ENCODE peak calls at places on chromosome 5, in five cellular contexts. One of them, this sample, is unnamed.

GRCh38 chr5:34580983-34581382 is 75.1 kb upstream of the RAI14 start:
- DNase-seq in kidney: no peak
- DNase-seq in NCI-H1105 treated with DMSO at 0.1 percent for 48 hours: no peak
- DNase-seq in brain microvascular endothelial cell: no peak
- DNase-seq in cardiac fibroblast: no peak
- DNase-seq in this sample: no peak

GRCh38 chr5:20231040-20231439 is 243.0 kb upstream of the CDH18 start:
- DNase-seq in NCI-H1105 treated with DMSO at 0.1 percent for 48 hours: no peak
- DNase-seq in kidney: no peak
- DNase-seq in cardiac fibroblast: peak
- DNase-seq in brain microvascular endothelial cell: no peak
- DNase-seq in this sample: no peak

GRCh38 chr5:32791536-32792240 is 80.6 kb downstream of the NPR3 start:
- DNase-seq in brain microvascular endothelial cell: no peak
- DNase-seq in cardiac fibroblast: no peak
- DNase-seq in kidney: no peak
- DNase-seq in NCI-H1105 treated with DMSO at 0.1 percent for 48 hours: no peak
- DNase-seq in this sample: no peak

GRCh38 chr5:3377176-3377575 is 218.5 kb upstream of the IRX1 start:
- DNase-seq in kidney: no peak
- DNase-seq in brain microvascular endothelial cell: no peak
- DNase-seq in NCI-H1105 treated with DMSO at 0.1 percent for 48 hours: no peak
- DNase-seq in cardiac fibroblast: no peak
- DNase-seq in this sample: no peak

GRCh38 chr5:72693001-72693442 is 123.4 kb upstream of the TNPO1 start:
- DNase-seq in brain microvascular endothelial cell: no peak
- DNase-seq in kidney: no peak
- DNase-seq in cardiac fibroblast: peak
- DNase-seq in NCI-H1105 treated with DMSO at 0.1 percent for 48 hours: no peak
- DNase-seq in this sample: no peak

GRCh38 chr5:145989428-145989827 is 53.0 kb downstream of the SH3RF2 start:
- DNase-seq in NCI-H1105 treated with DMSO at 0.1 percent for 48 hours: no peak
- DNase-seq in kidney: no peak
- DNase-seq in cardiac fibroblast: no peak
- DNase-seq in brain microvascular endothelial cell: peak
- DNase-seq in this sample: no peak

GRCh38 chr5:133226186-133226585 is 174.4 kb downstream of the HSPA4 start:
- DNase-seq in cardiac fibroblast: no peak
- DNase-seq in brain microvascular endothelial cell: no peak
- DNase-seq in kidney: no peak
- DNase-seq in NCI-H1105 treated with DMSO at 0.1 percent for 48 hours: no peak
- DNase-seq in this sample: no peak

GRCh38 chr5:107389130-107389553 is 281.6 kb downstream of the EFNA5 start:
- DNase-seq in NCI-H1105 treated with DMSO at 0.1 percent for 48 hours: no peak
- DNase-seq in kidney: no peak
- DNase-seq in brain microvascular endothelial cell: peak
- DNase-seq in cardiac fibroblast: peak
- DNase-seq in this sample: no peak

GRCh38 chr5:10441083-10441991 is at the start of gene ROPN1L:
- DNase-seq in NCI-H1105 treated with DMSO at 0.1 percent for 48 hours: peak
- DNase-seq in kidney: peak
- DNase-seq in brain microvascular endothelial cell: peak
- DNase-seq in cardiac fibroblast: peak
- DNase-seq in this sample: peak

GRCh38 chr5:179113945-179114641 is 53.9 kb downstream of the ZNF354C start:
- DNase-seq in brain microvascular endothelial cell: no peak
- DNase-seq in NCI-H1105 treated with DMSO at 0.1 percent for 48 hours: no peak
- DNase-seq in kidney: peak
- DNase-seq in cardiac fibroblast: no peak
- DNase-seq in this sample: peak

GRCh38 chr5:57082441-57083067 is 91.3 kb upstream of the GPBP1 start:
- DNase-seq in kidney: no peak
- DNase-seq in NCI-H1105 treated with DMSO at 0.1 percent for 48 hours: no peak
- DNase-seq in cardiac fibroblast: peak
- DNase-seq in brain microvascular endothelial cell: peak
- DNase-seq in this sample: peak

GRCh38 chr5:158313027-158313738 is 454.2 kb upstream of the CLINT1 start:
- DNase-seq in kidney: no peak
- DNase-seq in NCI-H1105 treated with DMSO at 0.1 percent for 48 hours: no peak
- DNase-seq in cardiac fibroblast: no peak
- DNase-seq in brain microvascular endothelial cell: no peak
- DNase-seq in this sample: no peak

GRCh38 chr5:179978792-179979191 is 71.1 kb upstream of the TBC1D9B start:
- DNase-seq in kidney: no peak
- DNase-seq in brain microvascular endothelial cell: no peak
- DNase-seq in cardiac fibroblast: no peak
- DNase-seq in NCI-H1105 treated with DMSO at 0.1 percent for 48 hours: no peak
- DNase-seq in this sample: no peak

GRCh38 chr5:169805527-169805934 is 168.5 kb downstream of the DOCK2 start:
- DNase-seq in cardiac fibroblast: peak
- DNase-seq in brain microvascular endothelial cell: no peak
- DNase-seq in NCI-H1105 treated with DMSO at 0.1 percent for 48 hours: no peak
- DNase-seq in kidney: no peak
- DNase-seq in this sample: no peak

GRCh38 chr5:77843570-77844407 is 67.7 kb upstream of the TBCA start:
- DNase-seq in brain microvascular endothelial cell: no peak
- DNase-seq in cardiac fibroblast: no peak
- DNase-seq in kidney: peak
- DNase-seq in NCI-H1105 treated with DMSO at 0.1 percent for 48 hours: no peak
- DNase-seq in this sample: peak

GRCh38 chr5:178314066-178314660 is 81.6 kb upstream of the PHYKPL start:
- DNase-seq in brain microvascular endothelial cell: no peak
- DNase-seq in NCI-H1105 treated with DMSO at 0.1 percent for 48 hours: no peak
- DNase-seq in cardiac fibroblast: no peak
- DNase-seq in kidney: peak
- DNase-seq in this sample: no peak

GRCh38 chr5:73606206-73606753 is 19.7 kb upstream of the ARHGEF28 start:
- DNase-seq in brain microvascular endothelial cell: no peak
- DNase-seq in NCI-H1105 treated with DMSO at 0.1 percent for 48 hours: no peak
- DNase-seq in kidney: no peak
- DNase-seq in cardiac fibroblast: peak
- DNase-seq in this sample: no peak

GRCh38 chr5:100551183-100551582 is 16.0 kb downstream of the FAM174A start:
- DNase-seq in cardiac fibroblast: no peak
- DNase-seq in brain microvascular endothelial cell: no peak
- DNase-seq in kidney: no peak
- DNase-seq in NCI-H1105 treated with DMSO at 0.1 percent for 48 hours: no peak
- DNase-seq in this sample: no peak

GRCh38 chr5:66362021-66362420 is 217.9 kb downstream of the SREK1 start:
- DNase-seq in cardiac fibroblast: no peak
- DNase-seq in NCI-H1105 treated with DMSO at 0.1 percent for 48 hours: no peak
- DNase-seq in kidney: no peak
- DNase-seq in brain microvascular endothelial cell: no peak
- DNase-seq in this sample: no peak

GRCh38 chr5:154740483-154740882 is 14.7 kb upstream of the LARP1 start:
- DNase-seq in brain microvascular endothelial cell: no peak
- DNase-seq in kidney: no peak
- DNase-seq in cardiac fibroblast: peak
- DNase-seq in NCI-H1105 treated with DMSO at 0.1 percent for 48 hours: no peak
- DNase-seq in this sample: peak

GRCh38 chr5:132180134-132180745 is 47.4 kb downstream of the P4HA2 start:
- DNase-seq in NCI-H1105 treated with DMSO at 0.1 percent for 48 hours: no peak
- DNase-seq in cardiac fibroblast: peak
- DNase-seq in kidney: no peak
- DNase-seq in brain microvascular endothelial cell: peak
- DNase-seq in this sample: peak

GRCh38 chr5:31931872-31932271 is 242.2 kb downstream of the GOLPH3 start:
- DNase-seq in NCI-H1105 treated with DMSO at 0.1 percent for 48 hours: no peak
- DNase-seq in kidney: no peak
- DNase-seq in cardiac fibroblast: no peak
- DNase-seq in brain microvascular endothelial cell: no peak
- DNase-seq in this sample: no peak

GRCh38 chr5:138981131-138981530 is 106.0 kb upstream of the LRRTM2 start:
- DNase-seq in NCI-H1105 treated with DMSO at 0.1 percent for 48 hours: no peak
- DNase-seq in cardiac fibroblast: peak
- DNase-seq in brain microvascular endothelial cell: peak
- DNase-seq in kidney: no peak
- DNase-seq in this sample: peak

GRCh38 chr5:140025736-140026135 is 17.4 kb downstream of the NRG2 start:
- DNase-seq in brain microvascular endothelial cell: no peak
- DNase-seq in NCI-H1105 treated with DMSO at 0.1 percent for 48 hours: no peak
- DNase-seq in cardiac fibroblast: no peak
- DNase-seq in kidney: no peak
- DNase-seq in this sample: no peak

GRCh38 chr5:172052454-172053236 is 46.2 kb upstream of the FBXW11 start:
- DNase-seq in brain microvascular endothelial cell: peak
- DNase-seq in kidney: peak
- DNase-seq in NCI-H1105 treated with DMSO at 0.1 percent for 48 hours: no peak
- DNase-seq in cardiac fibroblast: peak
- DNase-seq in this sample: peak

GRCh38 chr5:75438722-75439121 is 72.7 kb downstream of the CERT1 start:
- DNase-seq in cardiac fibroblast: no peak
- DNase-seq in kidney: no peak
- DNase-seq in NCI-H1105 treated with DMSO at 0.1 percent for 48 hours: no peak
- DNase-seq in brain microvascular endothelial cell: no peak
- DNase-seq in this sample: no peak

GRCh38 chr5:127801751-127802476 is 98.7 kb downstream of the CCDC192 start:
- DNase-seq in kidney: no peak
- DNase-seq in cardiac fibroblast: peak
- DNase-seq in NCI-H1105 treated with DMSO at 0.1 percent for 48 hours: no peak
- DNase-seq in brain microvascular endothelial cell: peak
- DNase-seq in this sample: peak

GRCh38 chr5:40291338-40291737 is 388.4 kb upstream of the PTGER4 start:
- DNase-seq in cardiac fibroblast: peak
- DNase-seq in NCI-H1105 treated with DMSO at 0.1 percent for 48 hours: no peak
- DNase-seq in brain microvascular endothelial cell: peak
- DNase-seq in kidney: no peak
- DNase-seq in this sample: peak

This sample was measured in AG08396.